ENCODE peak calls at places on chromosomes 5 and 9, in seven cellular contexts. O is NAMALWA, H is C1 segment of cervical spinal cord, N is progenitor cell of endocrine pancreas, E is Calu3, X is mammary epithelial cell, T is colonic mucosa. K is an unnamed sample.

GRCh38 chr9:76292658-76293057 is 101.6 kb downstream of the RFK start:
- DNase-seq in O (no peak), H (no peak), N (no peak), E (no peak), X (no peak), T (no peak), K (no peak)

GRCh38 chr5:36876965-36877666 is 547 bp downstream of the NIPBL start:
- DNase-seq in O (peak), H (peak), N (peak), E (peak), X (peak), T (peak), K (no peak)

GRCh38 chr5:180441577-180441976 is 52.6 kb upstream of the CNOT6 start:
- DNase-seq in O (no peak), H (no peak), N (no peak), E (peak), X (peak), T (no peak), K (no peak)

GRCh38 chr9:132026932-132027585 is 52.6 kb downstream of the MED27 start:
- DNase-seq in O (no peak), H (no peak), N (no peak), E (no peak), X (peak), T (no peak), K (no peak)

GRCh38 chr9:385818-386398 is 171.2 kb downstream of the DOCK8 start:
- DNase-seq in O (peak), H (peak), N (peak), E (peak), X (peak), T (peak), K (no peak)

GRCh38 chr5:38858839-38859238 is 13.0 kb downstream of the OSMR start:
- DNase-seq in O (no peak), H (no peak), N (no peak), E (no peak), X (no peak), T (no peak), K (no peak)

GRCh38 chr5:131968396-131968954 is 23.0 kb upstream of the MEIKIN start:
- DNase-seq in O (no peak), H (no peak), N (no peak), E (no peak), X (no peak), T (no peak), K (no peak)

GRCh38 chr5:135073771-135074345 is 39.8 kb upstream of the PITX1 start:
- DNase-seq in O (no peak), H (no peak), N (no peak), E (no peak), X (no peak), T (no peak), K (no peak)

GRCh38 chr9:132383462-132383883 is 23.2 kb downstream of the TTF1 start:
- DNase-seq in O (peak), H (no peak), N (no peak), E (no peak), X (no peak), T (no peak), K (no peak)

GRCh38 chr9:134560206-134560605 is 81.4 kb upstream of the COL5A1 start:
- DNase-seq in O (no peak), H (no peak), N (no peak), E (no peak), X (no peak), T (no peak), K (no peak)

GRCh38 chr5:115151208-115151805 is 18.4 kb downstream of the TRIM36 start:
- DNase-seq in O (no peak), H (no peak), N (no peak), E (no peak), X (no peak), T (no peak), K (no peak)

GRCh38 chr9:97744710-97745708 is 47.9 kb upstream of the XPA start:
- DNase-seq in O (no peak), H (no peak), N (no peak), E (no peak), X (no peak), T (no peak), K (no peak)

GRCh38 chr5:129382921-129383672 is 77.0 kb upstream of the ADAMTS19 start:
- DNase-seq in O (no peak), H (no peak), N (no peak), E (no peak), X (no peak), T (no peak), K (no peak)

GRCh38 chr5:137751869-137752491 is 2.2 kb downstream of the HNRNPA0 start:
- DNase-seq in O (peak), H (no peak), N (no peak), E (peak), X (peak), T (peak), K (peak)

K was measured in cerebellar nuclear complex.